ENCODE peak calls at places on chromosomes 2 and 18, in ten cellular contexts. Q, Y, D, G, B, M, E, L, W and U are unnamed samples.

GRCh38 chr2:4579977-4580376 is 876.6 kb downstream of the DCDC2C start:
- ATAC-seq in M (no peak), L (no peak), E (no peak), G (no peak), W (no peak), Q (no peak), D (no peak), B (no peak), Y (no peak), U (no peak)

GRCh38 chr2:166449439-166449838 is 44.6 kb downstream of the SCN7A start:
- ATAC-seq in D (no peak), Y (no peak), Q (no peak), M (no peak), G (no peak), B (no peak), E (no peak), W (no peak), L (no peak), U (no peak)

GRCh38 chr18:21914739-21915319 is 174.2 kb downstream of the MIB1 start:
- ATAC-seq in E (peak), Q (peak), Y (no peak), L (no peak), B (peak), G (peak), D (no peak), W (no peak), M (peak), U (no peak)

GRCh38 chr2:143616452-143616851 is 487.2 kb downstream of the ARHGAP15 start:
- ATAC-seq in B (no peak), E (no peak), D (no peak), G (no peak), M (no peak), Q (no peak), W (no peak), L (no peak), Y (peak), U (no peak)

GRCh38 chr2:85583667-85584353 is 421 bp upstream of the VAMP5 start:
- ATAC-seq in W (no peak), M (peak), G (no peak), E (no peak), Q (no peak), D (no peak), L (peak), Y (peak), B (no peak), U (no peak)

GRCh38 chr2:12352891-12353290 is 363.8 kb upstream of the TRIB2 start:
- ATAC-seq in D (no peak), E (no peak), G (no peak), L (no peak), M (no peak), W (no peak), Q (no peak), Y (no peak), B (no peak), U (no peak)

GRCh38 chr2:169087757-169088379 is 18.5 kb downstream of the DHRS9 start:
- ATAC-seq in D (no peak), L (no peak), Q (no peak), B (no peak), E (no peak), G (no peak), Y (no peak), W (no peak), M (no peak), U (no peak)

GRCh38 chr2:140246957-140247356 is 1466.8 kb upstream of the NXPH2 start:
- ATAC-seq in D (no peak), Q (no peak), E (no peak), M (no peak), G (no peak), W (no peak), L (no peak), Y (no peak), B (no peak), U (no peak)

GRCh38 chr18:64244571-64244970 is 95.7 kb upstream of the LINC00305 start:
- ATAC-seq in B (no peak), D (peak), G (peak), Y (no peak), E (peak), Q (peak), L (no peak), W (no peak), M (no peak), U (no peak)

GRCh38 chr2:158034198-158034831 is 67.4 kb upstream of the UPP2 start:
- ATAC-seq in E (peak), W (no peak), Y (no peak), M (peak), B (peak), G (peak), Q (peak), L (no peak), D (peak), U (peak)

GRCh38 chr18:12408247-12408869 is 629 bp downstream of the PRELID3A start:
- ATAC-seq in L (no peak), D (no peak), E (no peak), M (no peak), Q (no peak), B (no peak), W (peak), G (no peak), Y (no peak), U (no peak)